ENCODE peak calls at places on chromosomes 12 and 14, in eight cellular contexts. P, V, C, A, N, L, I and W are unnamed samples.

GRCh38 chr12:104582739-104583138 is 126.0 kb downstream of the CHST11 start:
- DNase-seq in C (peak), I (no peak), P (no peak), N (no peak), V (no peak), L (no peak), A (no peak), W (no peak)

GRCh38 chr12:69985656-69986055 is 160.6 kb downstream of the MYRFL start:
- DNase-seq in A (no peak), V (no peak), N (no peak), L (peak), C (no peak), I (peak), P (no peak), W (peak)

GRCh38 chr12:46401703-46402102 is 29.1 kb upstream of the SLC38A2 start:
- DNase-seq in I (no peak), C (no peak), A (peak), N (no peak), L (no peak), V (no peak), P (no peak), W (no peak)

GRCh38 chr12:52351196-52352059 is 15.9 kb downstream of the KRT85 start:
- DNase-seq in N (no peak), A (no peak), I (no peak), P (no peak), L (no peak), V (no peak), C (no peak), W (no peak)

GRCh38 chr14:58668848-58669480 is 31.2 kb downstream of the DACT1 start:
- DNase-seq in N (no peak), I (no peak), L (no peak), A (no peak), C (no peak), P (no peak), V (no peak), W (no peak)

GRCh38 chr14:78637903-78638302 is 467.7 kb downstream of the NRXN3 start:
- DNase-seq in V (no peak), I (no peak), P (no peak), C (no peak), L (no peak), N (no peak), A (no peak), W (no peak)

GRCh38 chr14:75341639-75342038 is 63.0 kb downstream of the FOS start:
- DNase-seq in V (no peak), P (no peak), C (no peak), N (no peak), I (no peak), L (no peak), A (no peak), W (no peak)

GRCh38 chr12:2792670-2793500 is 1.9 kb upstream of the FKBP4 start:
- DNase-seq in A (no peak), I (no peak), V (no peak), N (no peak), C (no peak), P (no peak), L (no peak), W (no peak)

GRCh38 chr14:71482701-71483100 is 449.5 kb upstream of the RGS6 start:
- DNase-seq in A (peak), L (no peak), V (no peak), I (no peak), C (no peak), P (no peak), N (no peak), W (no peak)

GRCh38 chr12:60123443-60124000 is 527.7 kb downstream of the SLC16A7 start:
- DNase-seq in N (no peak), L (no peak), V (no peak), P (no peak), A (no peak), C (no peak), I (no peak), W (no peak)

GRCh38 chr12:71710276-71711125 is 24.6 kb downstream of the TMEM19 start:
- DNase-seq in C (no peak), L (no peak), I (peak), V (no peak), A (peak), P (no peak), N (peak), W (peak)

GRCh38 chr14:71483154-71483553 is 449.1 kb upstream of the RGS6 start:
- DNase-seq in L (no peak), V (no peak), A (no peak), I (no peak), P (no peak), N (no peak), C (no peak), W (no peak)

GRCh38 chr12:131105351-131105735 is 151.6 kb downstream of the ADGRD1 start:
- DNase-seq in A (no peak), L (peak), N (no peak), C (no peak), P (no peak), I (no peak), V (no peak), W (no peak)

GRCh38 chr12:15346488-15346887 is 24.2 kb downstream of the PTPRO start:
- DNase-seq in P (no peak), V (no peak), A (no peak), I (no peak), C (no peak), L (no peak), N (no peak), W (no peak)
- TF ChIP-seq CTCF in P (no peak), V (no peak), A (no peak), I (no peak), C (no peak), L (no peak), N (no peak), W (no peak)

GRCh38 chr14:90382491-90383125 is 14.2 kb upstream of the CALM1 start:
- DNase-seq in V (peak), C (no peak), P (peak), A (peak), N (peak), L (no peak), I (peak), W (peak)

GRCh38 chr14:90383731-90384542 is 12.9 kb upstream of the CALM1 start:
- DNase-seq in P (peak), I (peak), V (peak), A (peak), N (no peak), L (peak), C (peak), W (peak)

GRCh38 chr14:90384543-90384911 is 12.3 kb upstream of the CALM1 start:
- DNase-seq in L (no peak), A (no peak), V (no peak), N (no peak), C (no peak), P (no peak), I (no peak), W (no peak)

GRCh38 chr14:90381999-90382451 is 14.8 kb upstream of the CALM1 start:
- DNase-seq in V (no peak), A (no peak), L (peak), I (no peak), P (peak), N (peak), C (no peak), W (no peak)

GRCh38 chr14:90383126-90383730 is 13.6 kb upstream of the CALM1 start:
- DNase-seq in P (peak), I (peak), N (peak), V (peak), A (peak), C (peak), L (peak), W (peak)
- TF ChIP-seq CTCF in P (no peak), I (no peak), N (peak), V (no peak), A (no peak), C (peak), L (no peak), W (no peak)

GRCh38 chr12:118981285-118982201 is at the start of gene SRRM4:
- DNase-seq in V (peak), N (no peak), C (no peak), A (no peak), I (peak), L (no peak), P (peak), W (no peak)
- TF ChIP-seq CTCF in V (no peak), N (no peak), C (no peak), A (no peak), I (no peak), L (no peak), P (no peak), W (no peak)

GRCh38 chr12:48004941-48005749 is 869 bp upstream of the COL2A1 start:
- DNase-seq in I (no peak), N (no peak), A (no peak), C (no peak), V (no peak), L (no peak), P (no peak), W (no peak)

GRCh38 chr12:48004039-48004940 is at the start of gene COL2A1:
- DNase-seq in A (no peak), N (no peak), L (peak), I (peak), P (peak), C (peak), V (peak), W (peak)

GRCh38 chr12:48002179-48002601 is 2.1 kb downstream of the COL2A1 start:
- DNase-seq in L (no peak), P (no peak), C (no peak), N (no peak), A (no peak), V (no peak), I (peak), W (no peak)

GRCh38 chr12:48002773-48003218 is 1.5 kb downstream of the COL2A1 start:
- DNase-seq in L (peak), I (peak), C (no peak), V (peak), P (peak), A (no peak), N (peak), W (peak)

GRCh38 chr12:48003226-48004038 is 844 bp downstream of the COL2A1 start:
- DNase-seq in I (no peak), L (no peak), P (no peak), V (no peak), A (no peak), C (peak), N (no peak), W (peak)
- TF ChIP-seq CTCF in I (no peak), L (no peak), P (no peak), V (no peak), A (peak), C (no peak), N (no peak), W (no peak)

GRCh38 chr12:112936264-112936663 is 2.0 kb upstream of the OAS3 start:
- DNase-seq in I (no peak), N (peak), C (no peak), A (no peak), P (no peak), L (no peak), V (no peak), W (peak)

GRCh38 chr12:112939761-112940357 is 1.6 kb downstream of the OAS3 start:
- DNase-seq in P (no peak), C (peak), N (no peak), A (no peak), L (no peak), V (no peak), I (no peak), W (no peak)

GRCh38 chr12:112937741-112938719 is at the start of gene OAS3:
- DNase-seq in L (peak), N (peak), C (peak), A (peak), I (peak), P (peak), V (peak), W (peak)

GRCh38 chr12:112938751-112939150 is 477 bp downstream of the OAS3 start:
- DNase-seq in L (no peak), A (no peak), C (no peak), I (no peak), V (no peak), P (no peak), N (no peak), W (peak)

DNA sequence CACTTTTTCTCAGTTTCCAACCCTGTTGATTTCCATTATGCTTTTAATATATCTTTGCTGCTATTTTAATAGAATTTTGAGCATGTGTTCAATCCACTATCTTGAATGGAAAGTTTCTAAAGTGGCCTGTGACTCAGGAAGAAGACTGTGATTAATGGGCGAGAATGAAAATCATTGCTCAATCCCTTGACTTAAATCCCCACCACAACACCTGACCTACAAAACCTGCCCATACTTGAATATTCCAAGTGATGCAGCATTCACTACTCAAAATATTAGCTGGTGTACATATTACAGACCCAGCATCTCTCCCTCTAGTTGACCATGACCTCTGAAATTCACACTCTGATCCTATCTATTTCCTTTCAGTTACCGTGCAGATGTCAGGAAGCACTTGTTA is 1.3 kb upstream of the OAS3 start:
- DNase-seq in N (peak), P (no peak), L (no peak), I (peak), C (no peak), V (no peak), A (no peak), W (peak)
- TF ChIP-seq CTCF in N (no peak), P (no peak), L (no peak), I (no peak), C (no peak), V (no peak), A (no peak), W (no peak)